ENCODE peak calls at places on chromosomes 12 and 14, in eight cellular contexts. G, L, P, K, J, F, N and Z are unnamed samples.
A peak's percentile ranks its signal among the peaks of the same experiment; 100 is the strongest.

GRCh38 chr12:49346659-49347306 is at the start of gene DNAJC22:
- DNase-seq in J (peak; percentile 54), N (peak; percentile 68), F (peak; percentile 22), P (no peak), K (no peak), G (no peak), L (no peak), Z (peak; percentile 54)

GRCh38 chr12:45727994-45728624 is 1.4 kb upstream of the ARID2 start:
- DNase-seq in N (no peak), F (peak; percentile 2), J (no peak), G (peak; percentile 26), K (no peak), L (no peak), P (no peak), Z (no peak)

GRCh38 chr12:108523365-108523764 is 8.3 kb downstream of the FICD start:
- DNase-seq in F (no peak), L (no peak), K (no peak), N (no peak), G (no peak), P (no peak), J (no peak), Z (no peak)

GRCh38 chr12:9906888-9907287 is 25.3 kb downstream of the CLEC2A start:
- DNase-seq in L (no peak), K (no peak), G (peak; percentile 3), F (peak; percentile 7), J (no peak), P (no peak), N (no peak), Z (no peak)

GRCh38 chr14:64788706-64789105 is 84.5 kb downstream of the PLEKHG3 start:
- DNase-seq in P (no peak), N (no peak), F (no peak), G (peak; percentile 88), L (no peak), J (peak; percentile 81), K (peak; percentile 88), Z (no peak)

GRCh38 chr12:47935196-47935595 is 28.2 kb upstream of the TMEM106C start:
- DNase-seq in J (no peak), P (peak; percentile 60), L (peak; percentile 80), K (peak; percentile 37), G (peak; percentile 93), F (no peak), N (no peak), Z (no peak)

GRCh38 chr14:39368261-39368959 is 63.8 kb downstream of the FBXO33 start:
- DNase-seq in K (peak; percentile 81), G (peak; percentile 74), P (peak; percentile 48), N (no peak), J (peak; percentile 66), F (no peak), L (peak; percentile 38), Z (peak; percentile 63)

GRCh38 chr14:32494566-32495434 is 165.7 kb downstream of the AKAP6 start:
- DNase-seq in L (no peak), G (peak; percentile 70), K (no peak), N (no peak), F (no peak), P (peak; percentile 19), J (no peak), Z (no peak)

GRCh38 chr12:114697246-114697716 is 13.3 kb upstream of the TBX3 start:
- DNase-seq in F (no peak), L (no peak), P (no peak), K (no peak), J (no peak), G (no peak), N (no peak), Z (no peak)

GRCh38 chr12:102757154-102757873 is 159.7 kb downstream of the PAH start:
- DNase-seq in G (no peak), J (no peak), L (no peak), N (no peak), P (peak; percentile 64), K (no peak), F (no peak), Z (no peak)

GRCh38 chr12:4392223-4392742 is 12.8 kb upstream of the FGF23 start:
- DNase-seq in P (peak; percentile 59), L (no peak), G (no peak), N (no peak), F (no peak), K (no peak), J (no peak), Z (no peak)

GRCh38 chr12:6294533-6295186 is 15.8 kb upstream of the PLEKHG6 start:
- DNase-seq in J (no peak), N (no peak), K (no peak), F (no peak), P (no peak), G (no peak), L (no peak), Z (no peak)

GRCh38 chr12:62466018-62466595 is 519 bp upstream of the MON2 start:
- DNase-seq in L (peak; percentile 70), N (peak; percentile 69), P (peak; percentile 29), F (no peak), J (peak; percentile 65), K (peak; percentile 44), G (peak; percentile 35), Z (peak; percentile 67)

GRCh38 chr14:91395998-91396660 is 21.5 kb downstream of the CCDC88C start:
- DNase-seq in P (no peak), G (no peak), F (no peak), L (no peak), N (no peak), J (no peak), K (no peak), Z (no peak)

GRCh38 chr12:84919271-84919670 is 6.7 kb upstream of the SLC6A15 start:
- DNase-seq in G (peak; percentile 93), K (peak; percentile 38), N (no peak), L (no peak), J (no peak), P (no peak), F (no peak), Z (no peak)

GRCh38 chr14:106318700-106319099 is 792.3 kb downstream of the TMEM121 start:
- DNase-seq in F (peak; percentile 48), L (peak; percentile 57), P (no peak), J (no peak), G (no peak), N (peak; percentile 58), K (no peak), Z (no peak)

GRCh38 chr14:60090864-60091519 is 731 bp upstream of the PCNX4 start:
- DNase-seq in L (peak; percentile 50), G (peak; percentile 82), P (peak; percentile 66), K (peak; percentile 82), F (no peak), J (peak; percentile 61), N (no peak), Z (peak; percentile 38)

GRCh38 chr14:32077081-32078029 is at the start of gene ARHGAP5:
- DNase-seq in N (peak; percentile 91), L (peak; percentile 76), P (peak; percentile 24), K (peak; percentile 54), G (peak; percentile 35), F (peak; percentile 65), J (peak; percentile 29), Z (peak; percentile 52)

GRCh38 chr12:27667540-27667939 is 28.7 kb upstream of the REP15 start:
- DNase-seq in P (no peak), F (no peak), J (no peak), L (no peak), N (no peak), K (peak; percentile 86), G (peak; percentile 87), Z (no peak)

GRCh38 chr14:39265032-39265431 is 31.3 kb downstream of the MIA2 start:
- DNase-seq in F (no peak), J (peak; percentile 35), G (peak; percentile 52), N (no peak), P (no peak), L (no peak), K (peak; percentile 47), Z (no peak)

GRCh38 chr12:64826234-64826633 is 1.8 kb downstream of the TBC1D30 start:
- DNase-seq in L (peak; percentile 26), J (peak; percentile 84), K (peak; percentile 61), F (peak; percentile 21), N (no peak), P (peak; percentile 53), G (peak; percentile 53), Z (peak; percentile 84)

GRCh38 chr12:89707623-89707991 is 1.0 kb downstream of the ATP2B1 start:
- DNase-seq in L (peak; percentile 60), F (no peak), K (no peak), J (peak; percentile 46), G (no peak), N (peak; percentile 10), P (peak; percentile 24), Z (peak; percentile 39)